ENCODE peak calls at places on chromosome X, in eight cellular contexts. C, L, R, N, P, S, B and X are unnamed samples.

GRCh38 chrX:121084903-121085611 is 37.6 kb downstream of the GLUD2 start:
- DNase-seq in C (no peak), L (no peak), R (no peak), N (no peak), P (no peak), S (no peak), B (no peak), X (no peak)

GRCh38 chrX:13010546-13010945 is 33.9 kb downstream of the FAM9C start:
- DNase-seq in C (no peak), L (no peak), R (no peak), N (no peak), P (no peak), S (no peak), B (no peak), X (no peak)

GRCh38 chrX:149711545-149712236 is at the start of gene MAGEA11:
- DNase-seq in C (no peak), L (no peak), R (no peak), N (no peak), P (no peak), S (no peak), B (no peak), X (no peak)

GRCh38 chrX:44462851-44463250 is 79.8 kb downstream of the FUNDC1 start:
- DNase-seq in C (no peak), L (no peak), R (peak; percentile 0), N (no peak), P (no peak), S (no peak), B (no peak), X (peak; percentile 30)

GRCh38 chrX:2572740-2573139 is 72.0 kb upstream of the DHRSX start:
- DNase-seq in C (no peak), L (no peak), R (no peak), N (no peak), P (no peak), S (no peak), B (no peak), X (peak; percentile 35)

GRCh38 chrX:19372170-19373033 is 28.7 kb downstream of the PDHA1 start:
- DNase-seq in C (no peak), L (peak; percentile 18), R (peak; percentile 12), N (peak; percentile 67), P (peak; percentile 71), S (peak; percentile 77), B (no peak), X (peak; percentile 38)

GRCh38 chrX:637660-638481 is 7.3 kb downstream of the SHOX start:
- DNase-seq in C (no peak), L (no peak), R (no peak), N (no peak), P (no peak), S (no peak), B (no peak), X (no peak)

GRCh38 chrX:119685225-119686066 is 7.5 kb downstream of the SEPTIN6 start:
- DNase-seq in C (no peak), L (no peak), R (no peak), N (peak; percentile 51), P (no peak), S (no peak), B (no peak), X (peak; percentile 87)

GRCh38 chrX:153306527-153307115 is 14.9 kb downstream of the PNMA6F start:
- DNase-seq in C (no peak), L (no peak), R (no peak), N (no peak), P (no peak), S (no peak), B (no peak), X (no peak)

GRCh38 chrX:149631293-149632165 is at the start of gene TMEM185A:
- DNase-seq in C (no peak), L (no peak), R (peak; percentile 51), N (peak; percentile 77), P (peak; percentile 81), S (peak; percentile 86), B (peak; percentile 69), X (no peak)

GRCh38 chrX:1466971-1467561 is 14.4 kb upstream of the ASMTL start:
- DNase-seq in C (no peak), L (no peak), R (no peak), N (peak; percentile 39), P (no peak), S (no peak), B (peak; percentile 38), X (no peak)

GRCh38 chrX:108001218-108001814 is 19.1 kb upstream of the TEX13B start:
- DNase-seq in C (no peak), L (no peak), R (no peak), N (no peak), P (peak; percentile 9), S (peak; percentile 69), B (no peak), X (peak; percentile 53)

GRCh38 chrX:68822641-68823410 is 6.0 kb upstream of the EFNB1 start:
- DNase-seq in C (no peak), L (no peak), R (no peak), N (peak; percentile 6), P (peak; percentile 29), S (peak; percentile 71), B (no peak), X (peak; percentile 49)